ENCODE peak calls at places on chromosomes 13 and 19, in six cellular contexts. R is midbrain; Y is AG08395; X is stimulated activated CD4-positive, alpha-beta T cell treated with anti-CD3 and anti-CD28 coated beads, Interleukin-2, amount 100 ng/mL, for 48 hours; B is GM12892; D is stimulated activated naive CD8-positive, alpha-beta T cell treated with anti-CD3 and anti-CD28 coated beads, Interleukin-15, amount 100 ng/mL, for 72 hours. K is an unnamed sample.

GRCh38 chr19:4456843-4457653 is 546 bp downstream of the UBXN6 start:
- DNase-seq in R (peak), Y (peak), X (no peak), B (peak), D (no peak), K (peak)

GRCh38 chr13:112897956-112898785 is 70.8 kb upstream of the MCF2L start:
- DNase-seq in R (no peak), Y (no peak), X (no peak), B (no peak), D (no peak), K (no peak)

GRCh38 chr19:12930002-12930645 is 3.4 kb downstream of the FARSA start:
- DNase-seq in R (no peak), Y (no peak), X (no peak), B (no peak), D (no peak), K (no peak)

GRCh38 chr19:23527797-23528196 is 132.5 kb upstream of the ZNF91 start:
- DNase-seq in R (no peak), Y (no peak), X (no peak), B (no peak), D (peak), K (peak)

GRCh38 chr13:111327701-111328100 is 7.3 kb downstream of the TEX29 start:
- DNase-seq in R (no peak), Y (no peak), X (no peak), B (no peak), D (no peak), K (no peak)

GRCh38 chr19:1935484-1936208 is 5.3 kb upstream of the CSNK1G2 start:
- DNase-seq in R (no peak), Y (peak), X (no peak), B (no peak), D (peak), K (peak)

GRCh38 chr19:47547175-47547574 is 25.8 kb downstream of the ZNF541 start:
- DNase-seq in R (no peak), Y (no peak), X (no peak), B (no peak), D (no peak), K (no peak)

GRCh38 chr19:55635334-55635717 is 5.5 kb upstream of the ZNF580 start:
- DNase-seq in R (no peak), Y (no peak), X (no peak), B (no peak), D (no peak), K (no peak)

GRCh38 chr19:6467384-6467783 is 3.3 kb downstream of the CRB3 start:
- DNase-seq in R (no peak), Y (no peak), X (no peak), B (no peak), D (no peak), K (no peak)

GRCh38 chr19:821228-821975 is at the start of gene PLPPR3:
- DNase-seq in R (no peak), Y (no peak), X (no peak), B (no peak), D (no peak), K (no peak)

K was measured in RPMI8226.